ENCODE peak calls at places on chromosomes 16 and 17, in four cellular contexts. P is WTC11, L is GM12878, T is K562. W is an unnamed sample.
A peak's percentile ranks its signal among the peaks of the same experiment; 100 is the strongest.

GRCh38 chr17:68584904-68585303 is 16.3 kb downstream of the FAM20A start:
- DNase-seq in T (no peak), P (no peak), L (no peak), W (peak; percentile 81)

GRCh38 chr17:51133365-51133764 is 12.7 kb upstream of the SPAG9 start:
- DNase-seq in P (no peak), L (no peak), T (no peak), W (no peak)

GRCh38 chr16:51431517-51432241 is 280.6 kb upstream of the SALL1 start:
- DNase-seq in T (no peak), P (no peak), L (no peak), W (no peak)

GRCh38 chr17:8606415-8606814 is 24.1 kb downstream of the MYH10 start:
- DNase-seq in P (no peak), L (no peak), T (no peak), W (no peak)

GRCh38 chr16:2745961-2746360 is 6.5 kb upstream of the SRRM2 start:
- DNase-seq in L (no peak), T (no peak), P (no peak), W (no peak)

GRCh38 chr16:66687906-66688625 is 8.5 kb downstream of the CMTM4 start:
- DNase-seq in P (no peak), L (no peak), T (no peak), W (peak; percentile 52)

GRCh38 chr16:30491744-30492308 is 19.3 kb downstream of the ITGAL start:
- DNase-seq in T (peak; percentile 62), L (no peak), P (no peak), W (peak; percentile 56)

GRCh38 chr16:87835882-87836331 is 33.4 kb downstream of the SLC7A5 start:
- DNase-seq in T (no peak), L (no peak), P (no peak), W (no peak)

GRCh38 chr17:15096511-15096910 is 168.6 kb downstream of the PMP22 start:
- DNase-seq in P (no peak), L (no peak), T (no peak), W (no peak)

GRCh38 chr17:67836205-67836987 is 11.1 kb downstream of the BPTF start:
- DNase-seq in T (no peak), P (no peak), L (no peak), W (no peak)

GRCh38 chr17:55168970-55169687 is 95.6 kb upstream of the HLF start:
- DNase-seq in T (no peak), P (no peak), L (peak; percentile 51), W (no peak)
- TF ChIP-seq TCF7 in T (no peak), P (no peak), L (no peak), W (no peak)

DNA sequence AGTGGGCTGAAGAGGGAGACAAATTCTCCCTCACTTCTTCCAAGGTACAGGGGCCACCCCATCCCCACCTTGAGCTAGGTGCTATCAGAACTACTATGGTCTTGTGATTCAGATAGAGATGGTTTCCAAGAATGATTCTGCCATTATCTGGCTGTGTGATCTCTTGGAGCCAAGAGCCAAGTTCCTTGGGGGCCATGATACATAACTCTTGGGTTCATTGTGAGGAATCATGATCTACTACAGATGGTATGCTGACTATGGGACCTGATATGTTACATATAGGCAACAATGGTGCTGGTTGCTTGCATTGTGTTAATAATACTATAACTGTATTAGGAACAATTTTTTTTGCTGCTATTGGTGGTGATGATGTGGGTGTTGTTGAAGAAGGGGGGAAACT is 45.7 kb downstream of the DYNLRB2 start:
- DNase-seq in L (no peak), T (no peak), P (no peak), W (no peak)
- TF ChIP-seq TCF7 in L (no peak), T (no peak), P (no peak), W (no peak)

DNA sequence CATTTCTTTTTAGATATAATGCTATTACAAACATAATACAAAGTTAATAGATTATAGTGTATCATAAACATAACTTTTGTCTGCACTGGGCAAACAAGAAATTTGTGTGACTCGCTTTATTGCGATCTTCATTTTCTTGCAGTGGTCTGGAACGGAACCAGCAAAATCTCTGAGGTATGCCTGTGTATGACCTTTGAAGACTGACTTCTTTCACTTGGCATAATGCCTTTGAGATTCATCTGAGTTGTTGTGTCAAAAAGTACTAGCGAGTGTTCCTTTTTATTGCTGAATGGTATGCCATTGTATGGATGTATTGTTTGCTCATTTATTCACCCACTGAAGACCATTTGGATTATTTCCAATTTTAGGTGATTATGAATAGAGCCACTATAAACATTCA is 69.2 kb downstream of the TANC2 start:
- DNase-seq in P (no peak), T (no peak), L (no peak), W (no peak)
- TF ChIP-seq TCF7 in P (no peak), T (no peak), L (no peak), W (no peak)

GRCh38 chr16:52906271-52906670 is 146.4 kb downstream of the CHD9NB start:
- DNase-seq in T (no peak), P (no peak), L (no peak), W (no peak)
- TF ChIP-seq TCF7 in T (no peak), P (no peak), L (no peak), W (no peak)

W was measured in HepG2.